ENCODE peak calls at places on chromosomes 3 and 15, in five cellular contexts. D is heart left ventricle, P is GM23338, H is transverse colon, N is astrocyte. Y is an unnamed sample.

GRCh38 chr15:67736810-67737209 is 88.5 kb upstream of the SKOR1 start:
- DNase-seq in D (no peak), P (no peak), H (no peak), N (peak; percentile 14), Y (no peak)

GRCh38 chr3:186261638-186262037 is 100.4 kb downstream of the DGKG start:
- DNase-seq in D (no peak), P (peak; percentile 89), H (no peak), N (no peak), Y (no peak)

GRCh38 chr15:83904107-83904720 is 250.3 kb downstream of the ADAMTSL3 start:
- DNase-seq in D (peak; percentile 21), P (no peak), H (peak; percentile 15), N (peak; percentile 85), Y (no peak)

GRCh38 chr3:196712514-196713413 is 587 bp downstream of the PIGX start:
- DNase-seq in D (peak; percentile 78), P (peak; percentile 73), H (peak; percentile 74), N (peak; percentile 51), Y (peak; percentile 39)

GRCh38 chr3:42535981-42536784 is 33.7 kb downstream of the VIPR1 start:
- DNase-seq in D (no peak), P (peak; percentile 97), H (peak; percentile 61), N (no peak), Y (peak; percentile 21)

GRCh38 chr3:13277130-13277783 is 142.9 kb downstream of the NUP210 start:
- DNase-seq in D (no peak), P (no peak), H (no peak), N (no peak), Y (no peak)

GRCh38 chr3:48404440-48405342 is 25.2 kb downstream of the PLXNB1 start:
- DNase-seq in D (no peak), P (no peak), H (no peak), N (no peak), Y (no peak)

GRCh38 chr3:197082871-197083270 is 53.3 kb upstream of the MELTF start:
- DNase-seq in D (no peak), P (no peak), H (no peak), N (peak; percentile 34), Y (no peak)

GRCh38 chr3:133491481-133492059 is 81.9 kb upstream of the CDV3 start:
- DNase-seq in D (no peak), P (no peak), H (no peak), N (no peak), Y (no peak)

GRCh38 chr3:113275876-113276580 is 64.7 kb downstream of the BOC start:
- DNase-seq in D (no peak), P (peak; percentile 29), H (peak; percentile 26), N (peak; percentile 59), Y (peak; percentile 16)

GRCh38 chr3:160617636-160618035 is 52.3 kb upstream of the KPNA4 start:
- DNase-seq in D (no peak), P (peak; percentile 40), H (no peak), N (no peak), Y (no peak)

GRCh38 chr3:78255403-78255802 is 1215.5 kb downstream of the ROBO2 start:
- DNase-seq in D (no peak), P (no peak), H (no peak), N (peak; percentile 73), Y (no peak)

GRCh38 chr3:4772171-4772804 is 206.9 kb upstream of the BHLHE40 start:
- DNase-seq in D (peak; percentile 82), P (no peak), H (peak; percentile 85), N (peak; percentile 65), Y (peak; percentile 4)

GRCh38 chr15:23447107-23447500 is at the start of gene GOLGA6L2:
- DNase-seq in D (no peak), P (peak; percentile 57), H (no peak), N (no peak), Y (peak; percentile 19)

GRCh38 chr3:148240351-148240750 is 457.4 kb upstream of the AGTR1 start:
- DNase-seq in D (no peak), P (no peak), H (no peak), N (no peak), Y (no peak)

GRCh38 chr15:51303462-51303861 is 34.9 kb downstream of the CYP19A1 start:
- DNase-seq in D (no peak), P (no peak), H (no peak), N (no peak), Y (no peak)

GRCh38 chr15:66825139-66825538 is 123.1 kb downstream of the SMAD6 start:
- DNase-seq in D (no peak), P (no peak), H (no peak), N (no peak), Y (no peak)

GRCh38 chr15:101828774-101829173 is 16.8 kb downstream of the OR4F15 start:
- DNase-seq in D (no peak), P (no peak), H (no peak), N (no peak), Y (no peak)

GRCh38 chr15:25859838-25860645 is 3.1 kb downstream of the ATP10A start:
- DNase-seq in D (no peak), P (no peak), H (no peak), N (no peak), Y (no peak)

GRCh38 chr3:103794656-103795055 is 1359.8 kb downstream of the ZPLD1 start:
- DNase-seq in D (no peak), P (peak; percentile 71), H (no peak), N (no peak), Y (no peak)

GRCh38 chr3:44762170-44762677 is 630 bp downstream of the KIF15 start:
- DNase-seq in D (no peak), P (no peak), H (no peak), N (peak; percentile 1), Y (no peak)

GRCh38 chr3:135057996-135058395 is 262.9 kb downstream of the EPHB1 start:
- DNase-seq in D (no peak), P (no peak), H (no peak), N (no peak), Y (no peak)

GRCh38 chr3:106512846-106513245 is 644.0 kb upstream of the CBLB start:
- DNase-seq in D (no peak), P (no peak), H (no peak), N (no peak), Y (no peak)

GRCh38 chr3:84820906-84821305 is 137.9 kb upstream of the CADM2 start:
- DNase-seq in D (no peak), P (no peak), H (no peak), N (no peak), Y (no peak)

GRCh38 chr3:58608648-58609047 is 31.5 kb upstream of the FAM107A start:
- DNase-seq in D (peak; percentile 58), P (no peak), H (no peak), N (no peak), Y (peak; percentile 11)

GRCh38 chr3:168047190-168047795 is 48.4 kb downstream of the GOLIM4 start:
- DNase-seq in D (no peak), P (peak; percentile 84), H (no peak), N (peak; percentile 60), Y (peak; percentile 62)

GRCh38 chr15:55789066-55789660 is 46.2 kb upstream of the PRTG start:
- DNase-seq in D (no peak), P (peak; percentile 87), H (peak; percentile 24), N (no peak), Y (no peak)

GRCh38 chr3:72683068-72683467 is 165.2 kb downstream of the SHQ1 start:
- DNase-seq in D (no peak), P (no peak), H (no peak), N (no peak), Y (no peak)

GRCh38 chr15:89654847-89655805 is at the start of gene KIF7:
- DNase-seq in D (no peak), P (peak; percentile 83), H (no peak), N (peak; percentile 33), Y (peak; percentile 54)

GRCh38 chr3:57335273-57335938 is 42.9 kb upstream of the ASB14 start:
- DNase-seq in D (no peak), P (no peak), H (no peak), N (no peak), Y (no peak)

GRCh38 chr3:158792709-158793108 is 9.1 kb upstream of the MFSD1 start:
- DNase-seq in D (no peak), P (no peak), H (no peak), N (peak; percentile 97), Y (peak; percentile 73)

GRCh38 chr3:171044828-171045793 is 18.6 kb upstream of the SLC2A2 start:
- DNase-seq in D (no peak), P (no peak), H (no peak), N (peak; percentile 84), Y (no peak)

GRCh38 chr3:126267169-126267975 is 87.0 kb upstream of the ALDH1L1 start:
- DNase-seq in D (peak; percentile 59), P (peak; percentile 96), H (peak; percentile 49), N (peak; percentile 87), Y (peak; percentile 85)

GRCh38 chr15:92033723-92034122 is 180.2 kb downstream of the SLCO3A1 start:
- DNase-seq in D (no peak), P (no peak), H (no peak), N (no peak), Y (no peak)

GRCh38 chr15:85607141-85607806 is 187.5 kb downstream of the KLHL25 start:
- DNase-seq in D (no peak), P (no peak), H (no peak), N (peak; percentile 62), Y (no peak)

GRCh38 chr15:52528465-52529288 is at the start of gene MYO5A:
- DNase-seq in D (peak; percentile 73), P (peak; percentile 87), H (peak; percentile 73), N (peak; percentile 40), Y (peak; percentile 76)
- TF ChIP-seq CTCF in D (no peak), P (peak; percentile 27), H (no peak), N (no peak), Y (peak; percentile 57)

GRCh38 chr3:38707730-38708129 is 58.2 kb upstream of the SCN5A start:
- DNase-seq in D (no peak), P (peak; percentile 48), H (no peak), N (no peak), Y (peak; percentile 2)
- H3K27ac ChIP-seq in D (no peak overlapping the region), P (no peak overlapping the region), H (no peak overlapping the region), N (no peak overlapping the region), Y (no peak overlapping the region)

DNA sequence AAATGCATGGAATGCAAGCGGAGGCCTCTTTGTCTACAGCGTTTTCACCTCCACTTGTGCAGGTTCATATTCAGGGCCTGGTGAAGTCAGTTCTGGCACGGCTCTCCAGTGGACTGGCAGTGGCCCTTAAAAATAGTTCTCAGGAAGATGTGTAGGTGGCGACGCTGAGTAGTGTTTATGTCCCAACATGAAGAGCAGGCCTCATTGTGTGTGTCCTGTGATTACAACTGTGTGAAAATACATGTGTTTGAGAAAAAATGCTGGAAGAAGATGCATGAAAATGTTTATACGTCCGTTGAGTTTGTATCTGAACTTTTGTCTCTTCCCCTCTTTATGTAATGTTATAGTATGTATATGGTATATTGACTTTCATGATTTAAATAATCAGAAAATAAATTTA is 7.2 kb downstream of the LIPC start:
- DNase-seq in D (peak; percentile 62), P (peak; percentile 69), H (peak; percentile 47), N (peak; percentile 37), Y (peak; percentile 22)
- TF ChIP-seq CTCF in D (no peak), P (peak; percentile 62), H (peak; percentile 8), N (peak; percentile 23), Y (no peak)

GRCh38 chr3:129461022-129461421 is 21.0 kb downstream of the IFT122 start:
- DNase-seq in D (no peak), P (no peak), H (no peak), N (peak; percentile 50), Y (no peak)
- H3K27ac ChIP-seq in D (peak overlapping the region; percentile 78), P (no peak overlapping the region), H (no peak overlapping the region), N (peak overlapping the region; percentile 24), Y (no peak overlapping the region)

GRCh38 chr3:130480736-130481135 is 36.2 kb upstream of the COL6A6 start:
- DNase-seq in D (no peak), P (peak; percentile 88), H (no peak), N (peak; percentile 32), Y (peak; percentile 26)
- TF ChIP-seq CTCF in D (no peak), P (peak; percentile 87), H (no peak), N (peak; percentile 10), Y (no peak)

Y was measured in RWPE1.